ENCODE peak calls at places on chromosomes 3 and 15, in ten cellular contexts. N, W, O, X, Z, F, T, I, P and S are unnamed samples. For H3K9me3, the result is how much of the 10 kb centered on the place peaks cover.

GRCh38 chr3:194305356-194306108 is 45.6 kb downstream of the CPN2 start:
- DNase-seq in T (peak), F (peak), P (no peak), I (no peak), X (no peak), Z (no peak), N (no peak), O (no peak), W (no peak), S (no peak)

GRCh38 chr3:53161820-53162671 is 1.0 kb downstream of the PRKCD start:
- DNase-seq in X (no peak), W (peak), Z (peak), F (peak), P (peak), T (no peak), I (no peak), N (peak), O (peak), S (no peak)

GRCh38 chr3:120567370-120568197 is 28.6 kb upstream of the NDUFB4 start:
- DNase-seq in I (peak), X (no peak), P (peak), N (peak), T (peak), W (peak), Z (no peak), F (no peak), O (peak), S (peak)

GRCh38 chr3:107100573-107100972 is 276.7 kb upstream of the CCDC54 start:
- DNase-seq in T (no peak), F (no peak), O (no peak), W (no peak), Z (no peak), N (no peak), I (no peak), P (no peak), X (no peak), S (no peak)

GRCh38 chr15:59410448-59410896 is 27.5 kb upstream of the FAM81A start:
- DNase-seq in P (peak), I (peak), Z (peak), N (no peak), W (peak), T (no peak), F (no peak), X (no peak), O (no peak), S (no peak)

GRCh38 chr3:3165241-3165640 is 14.2 kb downstream of the CRBN start:
- DNase-seq in T (no peak), X (no peak), W (no peak), N (no peak), O (no peak), F (no peak), P (no peak), Z (no peak), I (no peak), S (no peak)

GRCh38 chr3:85726241-85726640 is 767.5 kb downstream of the CADM2 start:
- DNase-seq in I (peak), O (no peak), X (no peak), P (peak), T (no peak), W (no peak), Z (no peak), N (peak), F (no peak), S (no peak)

GRCh38 chr3:187986514-187986934 is 167.4 kb upstream of the LPP start:
- DNase-seq in O (no peak), Z (no peak), N (peak), X (peak), P (peak), I (no peak), W (no peak), F (no peak), T (no peak), S (no peak)

GRCh38 chr15:98842192-98842972 is 165.2 kb downstream of the PGPEP1L start:
- DNase-seq in P (no peak), F (no peak), N (peak), O (no peak), I (peak), X (no peak), T (no peak), Z (no peak), W (no peak), S (no peak)

GRCh38 chr15:62389887-62390792 is 225.1 kb upstream of the C2CD4B start:
- DNase-seq in N (peak), Z (peak), I (peak), O (peak), P (peak), T (peak), X (peak), F (peak), W (peak), S (no peak)

GRCh38 chr15:77541421-77542181 is 91.1 kb downstream of the LINGO1 start:
- DNase-seq in I (no peak), O (no peak), F (peak), W (no peak), P (no peak), X (no peak), T (peak), N (peak), Z (no peak), S (no peak)

GRCh38 chr3:18135083-18135814 is 289.9 kb downstream of the SATB1 start:
- DNase-seq in T (no peak), P (no peak), X (no peak), N (peak), W (no peak), F (no peak), O (no peak), Z (no peak), I (no peak), S (no peak)

GRCh38 chr3:69082805-69083204 is 1.9 kb upstream of the ARL6IP5 start:
- DNase-seq in O (no peak), W (no peak), F (no peak), X (no peak), I (no peak), P (peak), N (peak), Z (peak), T (no peak), S (no peak)

GRCh38 chr15:38226867-38227266 is 25.8 kb upstream of the SPRED1 start:
- DNase-seq in I (peak), X (peak), F (no peak), P (peak), O (no peak), W (peak), N (peak), T (no peak), Z (peak), S (no peak)

GRCh38 chr15:63030101-63030528 is 12.4 kb upstream of the TPM1 start:
- DNase-seq in Z (no peak), X (no peak), I (no peak), W (no peak), P (no peak), O (no peak), F (peak), N (peak), T (peak), S (no peak)

GRCh38 chr15:56917652-56918045 is 795 bp upstream of the TCF12 start:
- DNase-seq in T (no peak), F (no peak), W (no peak), O (no peak), N (no peak), X (no peak), Z (no peak), I (no peak), P (no peak), S (no peak)

GRCh38 chr3:130896101-130896500 is 2.2 kb downstream of the ATP2C1 start:
- DNase-seq in F (no peak), X (no peak), T (no peak), P (no peak), I (no peak), W (no peak), N (no peak), Z (no peak), O (no peak), S (no peak)

GRCh38 chr3:150299221-150299620 is 108.9 kb upstream of the TSC22D2 start:
- DNase-seq in I (no peak), O (no peak), Z (no peak), T (no peak), F (no peak), X (no peak), P (no peak), W (no peak), N (no peak), S (no peak)

GRCh38 chr15:48604567-48604966 is 40.9 kb downstream of the FBN1 start:
- DNase-seq in X (no peak), N (peak), T (no peak), I (no peak), F (no peak), O (no peak), P (no peak), Z (no peak), W (no peak), S (no peak)

GRCh38 chr3:117998071-117998470 is 1036.6 kb downstream of the IGSF11 start:
- DNase-seq in T (no peak), I (no peak), F (no peak), Z (no peak), P (no peak), W (no peak), O (no peak), X (no peak), N (peak), S (no peak)

GRCh38 chr3:102165367-102165766 is 269.4 kb upstream of the ZPLD1 start:
- DNase-seq in I (no peak), Z (no peak), T (no peak), P (no peak), F (no peak), O (no peak), W (no peak), X (no peak), N (peak), S (no peak)

GRCh38 chr3:178562143-178562868 is 26.1 kb downstream of the KCNMB2 start:
- DNase-seq in Z (no peak), N (no peak), W (no peak), F (peak), T (no peak), I (no peak), X (no peak), O (no peak), P (no peak), S (no peak)

GRCh38 chr3:184338538-184338945 is 1.1 kb downstream of the FAM131A start:
- DNase-seq in F (peak), I (no peak), O (peak), N (peak), Z (peak), T (peak), W (peak), P (no peak), X (no peak), S (no peak)

GRCh38 chr15:27127834-27128570 is 157.0 kb downstream of the GABRG3 start:
- DNase-seq in T (no peak), Z (no peak), F (no peak), O (no peak), N (no peak), I (no peak), W (no peak), X (no peak), P (no peak), S (no peak)

GRCh38 chr15:30065025-30065801 is 17.5 kb upstream of the GOLGA8J start:
- DNase-seq in I (no peak), N (peak), T (no peak), P (no peak), F (no peak), W (no peak), O (no peak), Z (no peak), X (no peak), S (no peak)

GRCh38 chr15:81480645-81481053 is 106.6 kb upstream of the TMC3 start:
- DNase-seq in N (peak), F (peak), X (peak), O (peak), I (peak), T (no peak), Z (no peak), P (peak), W (no peak), S (no peak)

GRCh38 chr3:48581621-48582481 is 13.3 kb downstream of the COL7A1 start:
- DNase-seq in O (no peak), I (peak), T (no peak), X (no peak), Z (no peak), W (no peak), F (no peak), N (no peak), P (no peak), S (no peak)

GRCh38 chr15:39320886-39321285 is 260.0 kb upstream of the THBS1 start:
- DNase-seq in X (no peak), T (no peak), W (no peak), P (no peak), N (peak), O (no peak), Z (no peak), I (no peak), F (no peak), S (no peak)

GRCh38 chr3:31094048-31094447 is 199.6 kb upstream of the GADL1 start:
- DNase-seq in P (peak), T (no peak), I (peak), Z (no peak), X (no peak), W (no peak), O (no peak), F (no peak), N (no peak), S (no peak)

GRCh38 chr3:197424674-197425484 is 126.5 kb upstream of the DLG1 start:
- DNase-seq in Z (no peak), W (no peak), P (no peak), I (no peak), F (no peak), O (no peak), T (no peak), X (no peak), N (no peak), S (no peak)

GRCh38 chr3:126731044-126731443 is 27.0 kb downstream of the CHCHD6 start:
- DNase-seq in F (no peak), X (no peak), T (peak), P (no peak), W (no peak), N (no peak), I (no peak), Z (no peak), O (no peak), S (no peak)

GRCh38 chr3:4588410-4588809 is 95.3 kb downstream of the ITPR1 start:
- DNase-seq in P (no peak), W (no peak), F (no peak), I (no peak), X (no peak), O (peak), N (peak), T (peak), Z (no peak), S (no peak)

GRCh38 chr3:160020057-160020711 is 31.5 kb downstream of the IL12A start:
- DNase-seq in X (no peak), T (no peak), Z (no peak), F (no peak), I (no peak), W (no peak), O (no peak), P (no peak), N (no peak), S (no peak)

GRCh38 chr3:160027541-160028195 is 39.0 kb downstream of the IL12A start:
- DNase-seq in I (no peak), O (no peak), X (no peak), F (no peak), P (peak), Z (no peak), N (peak), T (no peak), W (no peak), S (no peak)

GRCh38 chr3:160022068-160022467 is 33.4 kb downstream of the IL12A start:
- DNase-seq in W (no peak), Z (no peak), O (no peak), X (no peak), T (no peak), I (no peak), P (no peak), F (no peak), N (no peak), S (no peak)

GRCh38 chr3:160018959-160019358 is 30.3 kb downstream of the IL12A start:
- DNase-seq in I (no peak), F (no peak), O (no peak), W (no peak), X (no peak), P (no peak), N (no peak), Z (no peak), T (no peak), S (no peak)

DNA sequence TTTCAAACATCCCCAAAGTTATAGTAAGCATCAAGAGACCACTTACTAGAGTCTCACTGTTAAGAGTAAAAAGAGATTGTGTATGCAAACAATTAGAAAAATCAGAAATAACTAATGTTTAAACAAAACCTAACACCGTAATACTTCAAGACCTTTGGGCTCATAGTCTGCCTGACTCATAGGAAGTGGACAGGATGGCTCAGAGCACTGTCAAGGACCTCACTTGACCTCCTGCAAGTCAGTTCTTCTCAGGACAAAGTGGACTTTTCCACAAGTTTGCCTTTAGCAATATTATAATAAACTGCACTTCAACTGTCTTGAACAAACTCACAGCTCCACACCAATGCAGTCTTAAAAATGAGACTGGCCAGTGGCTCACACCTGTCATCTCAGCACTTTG is 34.8 kb downstream of the IL12A start:
- DNase-seq in N (peak), W (no peak), F (no peak), T (no peak), I (no peak), O (no peak), Z (no peak), X (no peak), P (no peak), S (no peak)
- TF ChIP-seq POLR2A in N (no peak), W (no peak), F (no peak), T (no peak), I (no peak), O (no peak), Z (no peak), X (no peak), P (no peak), S (no peak)

GRCh38 chr15:25241241-25241801 is 197.5 kb downstream of the UBE3A start:
- DNase-seq in T (no peak), W (peak), P (no peak), Z (no peak), I (no peak), F (peak), O (peak), X (no peak), N (no peak), S (no peak)
- H3K9me3 ChIP-seq in T (under half), W (under half), P (under half), Z (under half), I (half or more), F (under half), O (under half), X (under half), N (half or more), S (half or more)

GRCh38 chr3:13391308-13391707 is 28.8 kb downstream of the NUP210 start:
- DNase-seq in W (no peak), X (no peak), I (no peak), O (no peak), F (no peak), P (no peak), T (no peak), Z (no peak), N (no peak), S (no peak)
- TF ChIP-seq CTCF in W (no peak), X (peak), I (peak), O (no peak), F (no peak), P (peak), T (no peak), Z (no peak), N (no peak), S (no peak)

GRCh38 chr3:15098503-15099363 is at the start of gene RBSN:
- DNase-seq in F (peak), I (peak), O (peak), T (peak), P (peak), X (peak), Z (peak), W (peak), N (peak), S (peak)
- TF ChIP-seq POLR2A in F (no peak), I (peak), O (peak), T (peak), P (peak), X (peak), Z (peak), W (peak), N (peak), S (no peak)

DNA sequence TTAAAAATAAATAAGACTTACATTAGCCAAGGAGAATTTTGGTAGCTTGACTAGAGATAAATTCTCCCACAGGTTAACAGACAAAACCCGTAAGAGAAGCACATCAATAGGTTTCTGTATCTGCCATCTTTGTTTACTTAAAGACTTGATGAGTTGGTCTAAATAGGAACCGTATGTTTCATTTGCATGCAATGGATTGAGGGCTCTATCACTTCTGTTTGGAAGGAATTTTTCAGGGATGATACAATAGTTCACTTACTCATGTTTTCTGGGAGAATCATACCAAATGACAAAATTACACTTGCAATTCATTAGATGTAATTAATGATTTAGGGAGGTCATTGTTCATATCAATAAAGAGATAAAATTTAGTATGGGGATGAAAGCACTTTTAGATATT is 631.5 kb upstream of the NR2F2 start:
- DNase-seq in P (no peak), Z (no peak), T (no peak), O (no peak), N (peak), I (no peak), X (no peak), W (no peak), F (no peak), S (no peak)
- H3K9me3 ChIP-seq in P (under half), Z (under half), T (under half), O (under half), N (under half), I (half or more), X (under half), W (under half), F (under half), S (half or more)

DNA sequence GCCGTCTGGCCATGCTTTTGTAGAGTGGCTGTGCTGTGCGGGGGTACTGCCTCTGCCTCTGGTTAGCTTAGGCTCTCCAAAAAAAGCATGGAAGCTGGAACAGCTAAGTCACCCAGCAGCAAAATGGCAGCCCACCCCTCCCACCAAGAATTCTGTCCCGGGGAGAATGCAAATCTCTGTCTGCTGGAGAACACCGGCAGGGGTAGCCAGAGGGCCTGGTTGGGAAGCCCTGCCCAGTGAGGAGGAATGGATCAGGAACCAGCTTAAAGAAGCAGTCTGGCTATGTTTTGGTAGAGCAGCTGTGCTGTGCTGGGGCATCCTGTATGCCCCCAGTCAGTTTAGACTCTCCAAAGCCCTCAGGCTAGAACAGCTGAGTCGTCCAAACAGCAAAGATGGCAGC is 56.2 kb upstream of the PTPRG start:
- DNase-seq in T (no peak), P (no peak), N (no peak), X (no peak), W (no peak), F (no peak), I (no peak), Z (no peak), O (no peak), S (no peak)
- TF ChIP-seq CTCF in T (no peak), P (no peak), N (no peak), X (no peak), W (no peak), F (no peak), I (peak), Z (no peak), O (no peak), S (no peak)